ENCODE peak calls at places on chromosomes 5 and 9, in eight cellular contexts. V is heart left ventricle, Z is HepG2, F is HCT116, H is GM12878, E is body of pancreas, M is gastrocnemius medialis, N is right lobe of liver. J is an unnamed sample. For H3K27me3, the result is how much of the 10 kb centered on the place peaks cover.

GRCh38 chr9:26955222-26955903 is 849 bp upstream of the IFT74 start:
- ATAC-seq in V (peak), Z (peak), F (no peak), H (peak), E (peak), M (no peak), N (peak), J (no peak)

GRCh38 chr5:166302189-166302588 is 1989.3 kb upstream of the WWC1 start:
- ATAC-seq in V (no peak), Z (no peak), F (no peak), H (peak), E (no peak), M (no peak), N (no peak), J (no peak)

GRCh38 chr9:121916008-121916407 is 177.1 kb downstream of the TTLL11 start:
- ATAC-seq in V (no peak), Z (no peak), F (no peak), H (no peak), E (no peak), M (no peak), N (no peak), J (no peak)

GRCh38 chr5:132396589-132397001 is 27.1 kb downstream of the SLC22A5 start:
- ATAC-seq in V (no peak), Z (no peak), F (no peak), H (no peak), E (no peak), M (no peak), N (no peak), J (no peak)

GRCh38 chr9:130935660-130936271 is 3.3 kb downstream of the FIBCD1 start:
- ATAC-seq in V (no peak), Z (peak), F (no peak), H (no peak), E (no peak), M (no peak), N (no peak), J (no peak)

GRCh38 chr9:124254261-124254682 is 3.5 kb upstream of the NEK6 start:
- ATAC-seq in V (no peak), Z (no peak), F (no peak), H (peak), E (no peak), M (no peak), N (no peak), J (no peak)

GRCh38 chr5:57211039-57211438 is 37.2 kb downstream of the GPBP1 start:
- ATAC-seq in V (no peak), Z (no peak), F (no peak), H (peak), E (no peak), M (peak), N (no peak), J (no peak)

GRCh38 chr9:115531410-115532130 is 413.6 kb upstream of the TNC start:
- ATAC-seq in V (peak), Z (no peak), F (no peak), H (no peak), E (no peak), M (no peak), N (no peak), J (peak)

GRCh38 chr5:38329132-38329715 is 70.9 kb downstream of the EGFLAM start:
- ATAC-seq in V (no peak), Z (no peak), F (peak), H (no peak), E (no peak), M (no peak), N (no peak), J (no peak)

GRCh38 chr5:142201471-142201887 is 92.9 kb downstream of the NDFIP1 start:
- ATAC-seq in V (no peak), Z (no peak), F (peak), H (no peak), E (no peak), M (no peak), N (no peak), J (no peak)

GRCh38 chr5:66727630-66728029 is 131.4 kb downstream of the MAST4 start:
- ATAC-seq in V (no peak), Z (no peak), F (no peak), H (no peak), E (no peak), M (no peak), N (peak), J (no peak)

GRCh38 chr5:139757727-139758509 is 37.7 kb upstream of the PSD2 start:
- ATAC-seq in V (no peak), Z (peak), F (no peak), H (no peak), E (no peak), M (no peak), N (no peak), J (no peak)

GRCh38 chr9:72554221-72554641 is 32.8 kb downstream of the TMC1 start:
- ATAC-seq in V (no peak), Z (peak), F (no peak), H (no peak), E (peak), M (no peak), N (peak), J (peak)

GRCh38 chr9:33818167-33818831 is 1.3 kb downstream of the UBE2R2 start:
- ATAC-seq in V (peak), Z (peak), F (no peak), H (peak), E (no peak), M (peak), N (peak), J (no peak)

GRCh38 chr9:21943464-21943863 is 50.7 kb downstream of the CDKN2A start:
- ATAC-seq in V (no peak), Z (no peak), F (no peak), H (peak), E (no peak), M (no peak), N (no peak), J (no peak)

GRCh38 chr5:68258531-68258930 is 43.0 kb downstream of the PIK3R1 start:
- ATAC-seq in V (peak), Z (no peak), F (no peak), H (no peak), E (no peak), M (no peak), N (peak), J (no peak)

GRCh38 chr5:149205625-149206523 is 64.6 kb downstream of the ABLIM3 start:
- ATAC-seq in V (peak), Z (no peak), F (no peak), H (no peak), E (peak), M (peak), N (peak), J (peak)

DNA sequence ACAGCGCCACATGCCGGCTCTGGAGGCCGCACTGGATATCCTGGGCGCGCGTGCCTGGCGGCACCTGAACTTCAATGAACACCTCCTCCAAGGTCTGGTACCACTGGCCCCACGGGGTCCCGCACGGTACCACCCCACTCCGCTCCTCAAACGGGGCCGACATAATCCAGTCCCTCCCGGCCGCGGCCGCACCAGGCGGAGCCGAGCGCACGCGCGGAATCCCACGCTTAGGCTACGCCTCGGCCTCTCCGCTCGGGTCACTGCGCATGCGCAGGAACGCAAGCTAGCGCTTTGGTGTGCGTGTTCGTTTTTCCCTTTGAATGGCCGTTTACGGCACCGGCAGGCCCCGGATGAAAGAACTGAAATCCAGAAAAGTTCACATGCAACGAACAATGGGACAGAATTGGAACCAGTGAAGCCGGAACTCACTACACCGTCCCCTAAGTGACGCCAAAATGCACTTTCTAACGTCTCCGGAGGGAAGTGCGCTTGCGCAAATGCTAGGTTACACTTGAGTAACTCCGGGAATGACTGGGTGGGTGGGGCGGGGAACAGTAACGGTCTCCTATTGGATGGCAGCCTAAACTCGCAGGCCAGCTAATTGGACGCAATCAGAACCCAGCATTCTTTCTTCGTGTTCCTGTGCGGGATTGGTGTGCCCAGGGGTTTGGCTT is at the start of gene NUDCD2:
- ATAC-seq in V (peak), Z (peak), F (peak), H (peak), E (peak), M (peak), N (peak), J (peak)
- TF ChIP-seq POLR2A in V (peak), Z (peak), F (peak), H (peak), E (peak), M (peak), N (peak), J (peak)

GRCh38 chr5:73381587-73382411 is 66.8 kb downstream of the FOXD1 start:
- ATAC-seq in V (peak), Z (no peak), F (no peak), H (no peak), E (no peak), M (no peak), N (peak), J (no peak)

GRCh38 chr5:73380710-73381586 is 67.6 kb downstream of the FOXD1 start:
- ATAC-seq in V (no peak), Z (no peak), F (no peak), H (no peak), E (no peak), M (no peak), N (no peak), J (no peak)

GRCh38 chr5:73384861-73385260 is 63.7 kb downstream of the FOXD1 start:
- ATAC-seq in V (no peak), Z (no peak), F (no peak), H (no peak), E (no peak), M (no peak), N (no peak), J (no peak)

GRCh38 chr5:73380052-73380451 is 68.5 kb downstream of the FOXD1 start:
- ATAC-seq in V (no peak), Z (no peak), F (no peak), H (no peak), E (no peak), M (no peak), N (no peak), J (peak)

GRCh38 chr5:73382412-73382795 is 66.2 kb downstream of the FOXD1 start:
- ATAC-seq in V (no peak), Z (no peak), F (no peak), H (no peak), E (no peak), M (no peak), N (no peak), J (no peak)
- H3K27me3 ChIP-seq in V (half or more), Z (under half), F (under half), H (under half), E (under half), M (half or more), N (under half), J (half or more)

DNA sequence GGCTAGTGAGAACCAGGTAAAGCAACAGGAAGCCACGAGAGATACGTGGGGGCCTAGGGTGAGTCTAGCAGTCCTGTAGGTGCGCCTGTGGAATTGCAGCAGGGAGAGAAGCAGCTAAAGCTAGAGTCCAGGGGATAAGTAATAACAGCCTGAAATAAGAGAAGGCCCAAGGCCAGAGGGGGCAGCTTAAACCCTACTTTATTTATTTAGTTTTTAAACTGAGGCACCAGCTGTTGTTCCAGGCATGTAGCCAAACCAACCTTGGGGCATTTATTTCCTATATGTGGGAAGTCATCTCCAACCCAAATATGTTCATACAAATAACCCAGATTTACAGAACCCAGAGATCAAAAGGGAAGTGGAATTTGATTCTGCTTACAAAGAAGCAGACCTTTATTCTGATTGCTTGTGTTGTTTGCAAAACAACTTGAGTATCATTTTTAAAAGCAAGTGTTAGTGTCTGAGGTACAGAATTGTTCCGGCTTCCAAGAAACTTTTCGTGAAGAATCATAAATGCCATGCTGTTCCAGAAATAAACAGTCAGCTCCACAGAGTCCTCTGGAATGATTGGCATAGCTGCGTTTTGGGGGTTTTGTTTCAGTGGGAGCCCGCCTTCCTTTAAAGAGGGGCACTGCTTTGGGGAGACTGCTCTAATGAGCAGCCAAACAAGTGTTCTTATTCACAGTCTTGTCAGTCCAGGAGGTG is 93.3 kb downstream of the GLDC start:
- ATAC-seq in V (no peak), Z (peak), F (peak), H (no peak), E (no peak), M (no peak), N (no peak), J (no peak)
- TF ChIP-seq POLR2A in V (no peak), Z (no peak), F (no peak), H (no peak), E (no peak), M (no peak), N (no peak), J (no peak)

GRCh38 chr9:135034106-135034505 is 53.4 kb upstream of the OLFM1 start:
- ATAC-seq in V (no peak), Z (no peak), F (no peak), H (no peak), E (no peak), M (no peak), N (no peak), J (no peak)
- H3K27me3 ChIP-seq in V (under half), Z (under half), F (under half), H (under half), E (under half), M (under half), N (under half), J (half or more)

GRCh38 chr5:167870055-167870454 is 421.4 kb upstream of the WWC1 start:
- ATAC-seq in V (no peak), Z (no peak), F (no peak), H (no peak), E (no peak), M (no peak), N (no peak), J (no peak)
- TF ChIP-seq POLR2A in V (no peak), Z (no peak), F (no peak), H (no peak), E (no peak), M (no peak), N (no peak), J (no peak)

GRCh38 chr9:85404911-85405580 is 336.7 kb downstream of the AGTPBP1 start:
- ATAC-seq in V (no peak), Z (no peak), F (no peak), H (no peak), E (no peak), M (no peak), N (no peak), J (no peak)
- H3K27me3 ChIP-seq in V (under half), Z (under half), F (under half), H (under half), E (under half), M (under half), N (under half), J (under half)

GRCh38 chr5:78638423-78638822 is 10.1 kb downstream of the LHFPL2 start:
- ATAC-seq in V (peak), Z (peak), F (peak), H (no peak), E (peak), M (peak), N (peak), J (peak)
- TF ChIP-seq POLR2A in V (no peak), Z (no peak), F (no peak), H (no peak), E (no peak), M (no peak), N (no peak), J (no peak)

J was measured in gastroesophageal sphincter.